ENCODE peak calls at places on chromosome X, in nine cellular contexts. F is endothelial cell; M is astrocyte of the hippocampus; G is stimulated activated CD4-positive, alpha-beta T cell treated with anti-CD3 and anti-CD28 coated beads, Interleukin-12 subunit alpha, Interleukin-12 subunit beta, amount 100 ng/mL, for 24 hours; J is T-helper 17 cell; S is stimulated activated CD8-positive, alpha-beta memory T cell treated with anti-CD3 and anti-CD28 coated beads, Interleukin-4, amount 100 ng/mL, for 4 hours; N is DMS79 treated with DMSO at 0.1 percent for 48 hours; O is nephron progenitor cell; D is mesothelial cell of epicardium. P is an unnamed sample.

GRCh38 chrX:110675866-110676265 is 119.8 kb downstream of the CHRDL1 start:
- DNase-seq in F (no peak), M (peak), G (no peak), J (no peak), S (no peak), N (peak), O (no peak), D (no peak), P (no peak)

GRCh38 chrX:100648601-100649417 is 4.8 kb downstream of the SRPX2 start:
- DNase-seq in F (no peak), M (peak), G (no peak), J (no peak), S (no peak), N (no peak), O (no peak), D (no peak), P (no peak)

GRCh38 chrX:11532291-11533075 is 133.2 kb downstream of the ARHGAP6 start:
- DNase-seq in F (no peak), M (no peak), G (no peak), J (no peak), S (no peak), N (no peak), O (peak), D (no peak), P (no peak)

GRCh38 chrX:968391-968790 is 244.1 kb downstream of the CRLF2 start:
- DNase-seq in F (no peak), M (no peak), G (no peak), J (no peak), S (no peak), N (no peak), O (no peak), D (no peak), P (no peak)

GRCh38 chrX:13208281-13208935 is 111.4 kb downstream of the ATXN3L start:
- DNase-seq in F (no peak), M (no peak), G (no peak), J (no peak), S (no peak), N (no peak), O (no peak), D (no peak), P (no peak)

GRCh38 chrX:23904096-23904495 is 3.6 kb downstream of the APOO start:
- DNase-seq in F (no peak), M (peak), G (no peak), J (no peak), S (no peak), N (no peak), O (no peak), D (no peak), P (no peak)

GRCh38 chrX:13489451-13489850 is 80.0 kb upstream of the EGFL6 start:
- DNase-seq in F (no peak), M (peak), G (no peak), J (no peak), S (no peak), N (no peak), O (no peak), D (no peak), P (peak)

GRCh38 chrX:34300871-34301270 is 168.8 kb upstream of the FAM47A start:
- DNase-seq in F (peak), M (peak), G (no peak), J (no peak), S (no peak), N (no peak), O (peak), D (peak), P (peak)